ENCODE peak calls at places on chromosomes 4 and X, in four cellular contexts. Q, X, S and G are unnamed samples.

GRCh38 chr4:115090483-115091075 is 22.8 kb downstream of the NDST4 start:
- DNase-seq in Q (peak; percentile 3), X (no peak), S (no peak), G (no peak)

GRCh38 chr4:47668810-47669408 is 169.0 kb downstream of the CORIN start:
- DNase-seq in Q (peak; percentile 12), X (no peak), S (peak; percentile 36), G (no peak)

GRCh38 chr4:81217794-81218193 is 2.8 kb upstream of the PRKG2 start:
- DNase-seq in Q (no peak), X (no peak), S (no peak), G (no peak)

GRCh38 chr4:38279650-38280322 is 319.6 kb downstream of the PTTG2 start:
- DNase-seq in Q (no peak), X (no peak), S (no peak), G (no peak)

GRCh38 chrX:114626323-114626722 is 42.4 kb downstream of the HTR2C start:
- DNase-seq in Q (no peak), X (no peak), S (no peak), G (no peak)

GRCh38 chr4:76856183-76856969 is 41.6 kb downstream of the SOWAHB start:
- DNase-seq in Q (no peak), X (no peak), S (peak; percentile 62), G (no peak)

GRCh38 chrX:17656035-17656418 is 81.3 kb upstream of the SCML1 start:
- DNase-seq in Q (no peak), X (no peak), S (no peak), G (no peak)

GRCh38 chr4:156615066-156615514 is 356.5 kb downstream of the PDGFC start:
- DNase-seq in Q (no peak), X (no peak), S (peak; percentile 100), G (no peak)

GRCh38 chr4:136687118-136687517 is 845.2 kb downstream of the PCDH18 start:
- DNase-seq in Q (no peak), X (no peak), S (no peak), G (no peak)
- TF ChIP-seq CTCF in Q (no peak), X (no peak), S (no peak), G (peak; percentile 19)

DNA sequence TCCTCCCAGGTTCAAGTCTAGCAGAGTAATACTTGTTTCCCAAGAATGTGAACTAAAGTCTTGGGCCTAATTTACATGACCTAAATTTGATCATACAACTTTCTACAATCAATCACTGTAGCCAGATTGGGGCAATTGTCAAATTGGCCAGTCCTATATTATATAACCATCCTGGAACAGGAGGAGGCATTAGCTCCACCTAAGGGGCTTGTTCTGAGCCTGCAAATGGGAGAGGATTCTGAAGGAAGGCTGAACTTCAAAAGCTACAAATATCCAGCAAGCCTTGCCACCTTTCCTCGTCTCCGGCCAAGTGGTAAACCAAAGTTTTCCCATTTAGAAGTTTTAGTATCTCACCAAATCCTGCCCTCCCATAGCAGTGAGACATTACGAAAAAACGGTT is 1289.6 kb upstream of the TENM3 start:
- DNase-seq in Q (no peak), X (no peak), S (no peak), G (no peak)
- TF ChIP-seq CTCF in Q (no peak), X (no peak), S (peak; percentile 23), G (peak; percentile 23)

GRCh38 chr4:113979157-113979972 is at the start of gene ARSJ:
- DNase-seq in Q (no peak), X (peak; percentile 51), S (peak; percentile 75), G (peak; percentile 90)
- TF ChIP-seq CTCF in Q (no peak), X (peak; percentile 6), S (no peak), G (peak; percentile 24)

GRCh38 chr4:153401501-153401900 is 57.0 kb downstream of the MND1 start:
- DNase-seq in Q (no peak), X (no peak), S (no peak), G (no peak)
- TF ChIP-seq CTCF in Q (no peak), X (no peak), S (no peak), G (no peak)

GRCh38 chrX:13778916-13779315 is 38.0 kb downstream of the GPM6B start:
- DNase-seq in Q (no peak), X (no peak), S (peak; percentile 36), G (no peak)
- TF ChIP-seq CTCF in Q (no peak), X (no peak), S (no peak), G (no peak)

GRCh38 chr4:183012862-183013855 is 85.9 kb upstream of the WWC2 start:
- DNase-seq in Q (no peak), X (no peak), S (no peak), G (no peak)

GRCh38 chr4:183014361-183015084 is 84.5 kb upstream of the WWC2 start:
- DNase-seq in Q (no peak), X (no peak), S (no peak), G (no peak)

GRCh38 chr4:183017962-183018361 is 81.1 kb upstream of the WWC2 start:
- DNase-seq in Q (no peak), X (no peak), S (no peak), G (no peak)
- TF ChIP-seq CTCF in Q (no peak), X (no peak), S (no peak), G (no peak)

GRCh38 chrX:131792356-131792749 is 230.7 kb upstream of the STK26 start:
- DNase-seq in Q (peak; percentile 68), X (peak; percentile 19), S (peak; percentile 75), G (no peak)
- TF ChIP-seq CTCF in Q (peak; percentile 37), X (no peak), S (no peak), G (no peak)

GRCh38 chrX:129461801-129462456 is 61.4 kb downstream of the SMARCA1 start:
- DNase-seq in Q (no peak), X (no peak), S (no peak), G (no peak)

GRCh38 chrX:129462707-129463106 is 60.6 kb downstream of the SMARCA1 start:
- DNase-seq in Q (no peak), X (no peak), S (no peak), G (no peak)
- TF ChIP-seq CTCF in Q (peak; percentile 17), X (no peak), S (no peak), G (peak; percentile 49)

GRCh38 chr4:14749910-14750309 is 252.4 kb upstream of the CPEB2 start:
- DNase-seq in Q (no peak), X (peak; percentile 36), S (peak; percentile 1), G (no peak)
- TF ChIP-seq CTCF in Q (peak; percentile 62), X (peak; percentile 57), S (peak; percentile 13), G (peak; percentile 16)

GRCh38 chrX:2284601-2285000 is 216.2 kb downstream of the DHRSX start:
- DNase-seq in Q (no peak), X (no peak), S (no peak), G (no peak)
- TF ChIP-seq CTCF in Q (no peak), X (peak; percentile 37), S (no peak), G (peak; percentile 14)